ENCODE peak calls at places on chromosomes 16 and 17, in four cellular contexts. One of them, this sample, is unnamed.

GRCh38 chr16:12170103-12171025 is 193.8 kb downstream of the SNX29 start:
- DNase-seq in astrocyte of the cerebellum: no peak
- DNase-seq in ovary: no peak
- DNase-seq in occipital lobe: peak
- DNase-seq in this sample: no peak

GRCh38 chr17:27888072-27888471 is 5.1 kb downstream of the LYRM9 start:
- DNase-seq in astrocyte of the cerebellum: no peak
- DNase-seq in ovary: no peak
- DNase-seq in occipital lobe: no peak
- DNase-seq in this sample: no peak

GRCh38 chr16:87295259-87295658 is 21.9 kb downstream of the C16orf95 start:
- DNase-seq in astrocyte of the cerebellum: no peak
- DNase-seq in ovary: no peak
- DNase-seq in occipital lobe: no peak
- DNase-seq in this sample: no peak

GRCh38 chr17:33038740-33039139 is 47.1 kb downstream of the SPACA3 start:
- DNase-seq in astrocyte of the cerebellum: peak
- DNase-seq in ovary: peak
- DNase-seq in occipital lobe: peak
- DNase-seq in this sample: no peak

GRCh38 chr16:57245472-57246113 is 534 bp downstream of the ARL2BP start:
- DNase-seq in astrocyte of the cerebellum: no peak
- DNase-seq in ovary: peak
- DNase-seq in occipital lobe: no peak
- DNase-seq in this sample: no peak

GRCh38 chr16:29943846-29944669 is 17.8 kb upstream of the TMEM219 start:
- DNase-seq in astrocyte of the cerebellum: peak
- DNase-seq in ovary: no peak
- DNase-seq in occipital lobe: no peak
- DNase-seq in this sample: peak

GRCh38 chr17:77445908-77446535 is 305.3 kb downstream of the SEC14L1 start:
- DNase-seq in astrocyte of the cerebellum: no peak
- DNase-seq in ovary: no peak
- DNase-seq in occipital lobe: peak
- DNase-seq in this sample: no peak

GRCh38 chr17:79992657-79993389 is 42.8 kb downstream of the TBC1D16 start:
- DNase-seq in astrocyte of the cerebellum: no peak
- DNase-seq in ovary: no peak
- DNase-seq in occipital lobe: no peak
- DNase-seq in this sample: no peak

GRCh38 chr17:81444610-81445339 is 49.5 kb downstream of the BAHCC1 start:
- DNase-seq in astrocyte of the cerebellum: no peak
- DNase-seq in ovary: no peak
- DNase-seq in occipital lobe: no peak
- DNase-seq in this sample: no peak

GRCh38 chr17:7916799-7917198 is 710 bp upstream of the RNF227 start:
- DNase-seq in astrocyte of the cerebellum: no peak
- DNase-seq in ovary: no peak
- DNase-seq in occipital lobe: no peak
- DNase-seq in this sample: no peak

GRCh38 chr16:85534536-85535351 is 78.4 kb upstream of the GSE1 start:
- DNase-seq in astrocyte of the cerebellum: no peak
- DNase-seq in ovary: no peak
- DNase-seq in occipital lobe: no peak
- DNase-seq in this sample: no peak

GRCh38 chr16:3553138-3553923 is 23.9 kb downstream of the NLRC3 start:
- DNase-seq in astrocyte of the cerebellum: no peak
- DNase-seq in ovary: no peak
- DNase-seq in occipital lobe: no peak
- DNase-seq in this sample: no peak

GRCh38 chr16:3094289-3095027 is 4.6 kb downstream of the ZSCAN10 start:
- DNase-seq in astrocyte of the cerebellum: no peak
- DNase-seq in ovary: no peak
- DNase-seq in occipital lobe: no peak
- DNase-seq in this sample: no peak

GRCh38 chr17:79943354-79944241 is 92.1 kb downstream of the TBC1D16 start:
- DNase-seq in astrocyte of the cerebellum: no peak
- DNase-seq in ovary: peak
- DNase-seq in occipital lobe: no peak
- DNase-seq in this sample: no peak

GRCh38 chr16:23514381-23515152 is 4.3 kb upstream of the GGA2 start:
- DNase-seq in astrocyte of the cerebellum: no peak
- DNase-seq in ovary: no peak
- DNase-seq in occipital lobe: no peak
- DNase-seq in this sample: no peak

GRCh38 chr17:19897901-19898300 is 30.2 kb upstream of the ULK2 start:
- DNase-seq in astrocyte of the cerebellum: no peak
- DNase-seq in ovary: no peak
- DNase-seq in occipital lobe: no peak
- DNase-seq in this sample: no peak

GRCh38 chr17:48997103-48997826 is at the start of gene IGF2BP1:
- DNase-seq in astrocyte of the cerebellum: no peak
- DNase-seq in ovary: no peak
- DNase-seq in occipital lobe: no peak
- DNase-seq in this sample: no peak

GRCh38 chr16:89863741-89864391 is 9.5 kb upstream of the TCF25 start:
- DNase-seq in astrocyte of the cerebellum: no peak
- DNase-seq in ovary: no peak
- DNase-seq in occipital lobe: no peak
- DNase-seq in this sample: no peak

GRCh38 chr17:68383443-68384321 is 73.6 kb downstream of the WIPI1 start:
- DNase-seq in astrocyte of the cerebellum: peak
- DNase-seq in ovary: no peak
- DNase-seq in occipital lobe: no peak
- DNase-seq in this sample: no peak

GRCh38 chr17:39661044-39661406 is 4.1 kb upstream of the TCAP start:
- DNase-seq in astrocyte of the cerebellum: no peak
- DNase-seq in ovary: no peak
- DNase-seq in occipital lobe: no peak
- DNase-seq in this sample: no peak

GRCh38 chr17:57988301-57989010 is 402 bp upstream of the VEZF1 start:
- DNase-seq in astrocyte of the cerebellum: no peak
- DNase-seq in ovary: peak
- DNase-seq in occipital lobe: peak
- DNase-seq in this sample: no peak

GRCh38 chr17:61833536-61834203 is 29.7 kb downstream of the BRIP1 start:
- DNase-seq in astrocyte of the cerebellum: peak
- DNase-seq in ovary: no peak
- DNase-seq in occipital lobe: no peak
- DNase-seq in this sample: peak